ENCODE peak calls at places on chromosomes 5 and 9, in five cellular contexts. U is frontal cortex; M is BE2C; J is cardiac septum; K is activated CD4-positive, alpha-beta T cell treated with anti-CD3 and anti-CD28 coated beads, Interleukin-2, amount 10 ng/mL, durations not matched to agents 7 days and 5 days. F is an unnamed sample.

GRCh38 chr5:68220260-68220659 is 4.7 kb downstream of the PIK3R1 start:
- DNase-seq in J (no peak), K (no peak), M (no peak), U (no peak), F (no peak)

GRCh38 chr9:98536542-98537173 is 172.1 kb downstream of the GABBR2 start:
- DNase-seq in U (no peak), K (peak), M (peak), J (no peak), F (peak)

GRCh38 chr5:153969563-153969895 is 69.2 kb downstream of the FAM114A2 start:
- DNase-seq in K (no peak), U (no peak), J (no peak), M (no peak), F (no peak)

GRCh38 chr9:126959326-126959725 is 44.7 kb downstream of the RALGPS1 start:
- DNase-seq in K (no peak), J (no peak), U (no peak), M (no peak), F (no peak)

GRCh38 chr5:118611332-118611945 is 376.9 kb downstream of the DTWD2 start:
- DNase-seq in M (peak), U (no peak), J (no peak), K (no peak), F (peak)

GRCh38 chr5:23412011-23412410 is 95.4 kb upstream of the PRDM9 start:
- DNase-seq in M (no peak), K (no peak), U (no peak), J (no peak), F (no peak)

GRCh38 chr9:92147030-92147853 is 32.0 kb upstream of the SPTLC1 start:
- DNase-seq in U (no peak), K (no peak), J (no peak), M (no peak), F (peak)

GRCh38 chr9:135149876-135150275 is 62.4 kb downstream of the OLFM1 start:
- DNase-seq in U (no peak), J (no peak), K (no peak), M (no peak), F (no peak)

GRCh38 chr5:131979816-131980215 is 31.6 kb downstream of the ACSL6 start:
- DNase-seq in K (no peak), J (peak), U (no peak), M (no peak), F (no peak)

GRCh38 chr5:143559586-143559985 is 156.1 kb upstream of the NR3C1 start:
- DNase-seq in M (no peak), J (no peak), K (no peak), U (no peak), F (no peak)

GRCh38 chr9:136194540-136194939 is 10.4 kb downstream of the LHX3 start:
- DNase-seq in U (no peak), M (no peak), J (no peak), K (no peak), F (no peak)

GRCh38 chr9:107862329-107862728 is 372.8 kb upstream of the KLF4 start:
- DNase-seq in K (no peak), U (no peak), J (no peak), M (no peak), F (no peak)

GRCh38 chr9:14992025-14992424 is 81.8 kb upstream of the FREM1 start:
- DNase-seq in U (no peak), M (no peak), K (peak), J (no peak), F (peak)

GRCh38 chr5:11322133-11322532 is 561.1 kb upstream of the DAP start:
- DNase-seq in K (no peak), U (no peak), J (no peak), M (no peak), F (no peak)

GRCh38 chr5:93249651-93250289 is 331.2 kb downstream of the NR2F1-AS1 start:
- DNase-seq in J (no peak), K (no peak), M (peak), U (no peak), F (no peak)

GRCh38 chr9:99485461-99485860 is 263.4 kb downstream of the SEC61B start:
- DNase-seq in J (no peak), M (no peak), K (no peak), U (no peak), F (no peak)

GRCh38 chr9:88390371-88390990 is 2.2 kb downstream of the SPIN1 start:
- DNase-seq in K (no peak), M (no peak), U (no peak), J (no peak), F (no peak)

GRCh38 chr9:135075234-135076142 is 12.0 kb upstream of the OLFM1 start:
- DNase-seq in U (peak), K (no peak), J (peak), M (peak), F (no peak)

GRCh38 chr9:129026442-129027223 is 1.5 kb downstream of the SH3GLB2 start:
- DNase-seq in J (no peak), K (no peak), U (no peak), M (peak), F (peak)

GRCh38 chr9:129995409-129996160 is 47.4 kb downstream of the FNBP1 start:
- DNase-seq in U (no peak), J (no peak), M (no peak), K (peak), F (no peak)

GRCh38 chr9:19894975-19895374 is 106.1 kb upstream of the SLC24A2 start:
- DNase-seq in U (peak), K (no peak), J (no peak), M (no peak), F (no peak)

GRCh38 chr9:131320031-131320685 is 30.6 kb downstream of the PLPP7 start:
- DNase-seq in J (no peak), U (no peak), K (no peak), M (no peak), F (no peak)

F was measured in erythroblast.